ENCODE peak calls at places on chromosomes 11 and 22, in seven cellular contexts. S is GM23338, P is astrocyte of the cerebellum, T is MM.1S, A is AG10803, K is fibroblast of pulmonary artery, D is DND-41. V is an unnamed sample.

GRCh38 chr22:30829901-30830550 is 135.4 kb downstream of the OSBP2 start:
- DNase-seq in S (no peak), P (peak), T (no peak), A (peak), K (peak), D (no peak), V (peak)

GRCh38 chr11:116187026-116187425 is 585.8 kb downstream of the BUD13 start:
- DNase-seq in S (no peak), P (no peak), T (no peak), A (no peak), K (no peak), D (no peak), V (no peak)

GRCh38 chr11:60872952-60873524 is 5.7 kb downstream of the ZP1 start:
- DNase-seq in S (peak), P (peak), T (no peak), A (peak), K (peak), D (peak), V (peak)

GRCh38 chr11:4531666-4532065 is 13.3 kb upstream of the OR52M1 start:
- DNase-seq in S (peak), P (no peak), T (no peak), A (no peak), K (no peak), D (no peak), V (no peak)

GRCh38 chr22:38435010-38435409 is 20.0 kb downstream of the KCNJ4 start:
- DNase-seq in S (peak), P (no peak), T (no peak), A (no peak), K (no peak), D (no peak), V (no peak)

GRCh38 chr11:17352925-17353227 is 1.3 kb downstream of the NCR3LG1 start:
- DNase-seq in S (peak), P (no peak), T (peak), A (peak), K (peak), D (peak), V (no peak)

GRCh38 chr11:2343502-2343901 is 33.6 kb upstream of the CD81 start:
- DNase-seq in S (no peak), P (no peak), T (no peak), A (no peak), K (no peak), D (no peak), V (no peak)

GRCh38 chr22:44807915-44808690 is 55.7 kb downstream of the ARHGAP8 start:
- DNase-seq in S (peak), P (no peak), T (no peak), A (no peak), K (no peak), D (peak), V (no peak)

GRCh38 chr11:15327786-15328231 is 213.1 kb downstream of the INSC start:
- DNase-seq in S (peak), P (peak), T (peak), A (peak), K (peak), D (peak), V (no peak)

GRCh38 chr11:2521681-2522630 is 77.1 kb downstream of the KCNQ1 start:
- DNase-seq in S (no peak), P (no peak), T (no peak), A (no peak), K (no peak), D (peak), V (no peak)

GRCh38 chr11:14411818-14412217 is 52.8 kb upstream of the RRAS2 start:
- DNase-seq in S (no peak), P (peak), T (no peak), A (peak), K (peak), D (peak), V (peak)

GRCh38 chr11:121105851-121106250 is 4.8 kb downstream of the TECTA start:
- DNase-seq in S (no peak), P (no peak), T (no peak), A (no peak), K (no peak), D (no peak), V (no peak)

GRCh38 chr11:85095239-85095638 is 531.9 kb downstream of the DLG2 start:
- DNase-seq in S (no peak), P (no peak), T (no peak), A (no peak), K (no peak), D (no peak), V (no peak)

GRCh38 chr11:71252782-71253730 is 679 bp upstream of the SHANK2 start:
- DNase-seq in S (peak), P (peak), T (no peak), A (peak), K (peak), D (no peak), V (no peak)

GRCh38 chr11:697028-697491 is 1.4 kb downstream of the TMEM80 start:
- DNase-seq in S (no peak), P (peak), T (no peak), A (peak), K (peak), D (no peak), V (no peak)

GRCh38 chr11:13776134-13776815 is 107.8 kb downstream of the FAR1 start:
- DNase-seq in S (peak), P (no peak), T (peak), A (no peak), K (peak), D (no peak), V (no peak)

GRCh38 chr11:1883342-1884122 is 8.2 kb downstream of the PRR33 start:
- DNase-seq in S (no peak), P (no peak), T (no peak), A (no peak), K (no peak), D (no peak), V (no peak)

GRCh38 chr11:94330789-94331188 is 26.4 kb downstream of the IZUMO1R start:
- DNase-seq in S (no peak), P (no peak), T (no peak), A (no peak), K (no peak), D (no peak), V (no peak)

GRCh38 chr22:36998620-36999351 is 20.5 kb downstream of the TST start:
- DNase-seq in S (peak), P (no peak), T (no peak), A (no peak), K (no peak), D (no peak), V (no peak)

GRCh38 chr11:93131709-93132108 is 66.1 kb downstream of the SLC36A4 start:
- DNase-seq in S (peak), P (no peak), T (no peak), A (no peak), K (no peak), D (no peak), V (no peak)

GRCh38 chr22:31870890-31871289 is 73.4 kb upstream of the YWHAH start:
- DNase-seq in S (no peak), P (no peak), T (no peak), A (peak), K (peak), D (no peak), V (no peak)

GRCh38 chr11:57515332-57516060 is at the start of gene SLC43A1:
- DNase-seq in S (peak), P (no peak), T (peak), A (peak), K (peak), D (peak), V (no peak)

GRCh38 chr22:27150530-27150909 is 493.1 kb downstream of the MIAT start:
- DNase-seq in S (no peak), P (no peak), T (no peak), A (peak), K (no peak), D (no peak), V (no peak)

GRCh38 chr11:35029979-35030378 is 109.0 kb upstream of the CD44 start:
- DNase-seq in S (peak), P (no peak), T (no peak), A (peak), K (peak), D (no peak), V (peak)

GRCh38 chr11:64675417-64676252 is 47.4 kb downstream of the NRXN2 start:
- DNase-seq in S (no peak), P (no peak), T (no peak), A (peak), K (peak), D (no peak), V (no peak)

GRCh38 chr22:26994801-26995200 is 337.4 kb downstream of the MIAT start:
- DNase-seq in S (no peak), P (no peak), T (no peak), A (no peak), K (no peak), D (no peak), V (no peak)

GRCh38 chr11:105297463-105297862 is 157.9 kb upstream of the CARD18 start:
- DNase-seq in S (no peak), P (no peak), T (no peak), A (peak), K (peak), D (no peak), V (peak)

GRCh38 chr11:71144010-71144409 is 108.4 kb downstream of the SHANK2 start:
- DNase-seq in S (no peak), P (no peak), T (no peak), A (no peak), K (no peak), D (no peak), V (no peak)

GRCh38 chr22:24359452-24360120 is 67.8 kb upstream of the ADORA2A start:
- DNase-seq in S (no peak), P (no peak), T (no peak), A (no peak), K (peak), D (no peak), V (no peak)

GRCh38 chr11:105282658-105283057 is 143.1 kb upstream of the CARD18 start:
- DNase-seq in S (no peak), P (no peak), T (no peak), A (no peak), K (no peak), D (no peak), V (no peak)

GRCh38 chr11:69948256-69949141 is 129.3 kb upstream of the FGF3 start:
- DNase-seq in S (peak), P (no peak), T (no peak), A (no peak), K (no peak), D (no peak), V (no peak)
- H3K4me3 ChIP-seq in S (no peak), P (no peak), T (no peak), A (no peak), K (no peak), D (no peak), V (no peak)

GRCh38 chr11:86686531-86686930 is 14.1 kb upstream of the ME3 start:
- DNase-seq in S (no peak), P (no peak), T (no peak), A (no peak), K (no peak), D (no peak), V (no peak)
- H3K4me3 ChIP-seq in S (no peak), P (no peak), T (no peak), A (no peak), K (no peak), D (no peak), V (no peak)

DNA sequence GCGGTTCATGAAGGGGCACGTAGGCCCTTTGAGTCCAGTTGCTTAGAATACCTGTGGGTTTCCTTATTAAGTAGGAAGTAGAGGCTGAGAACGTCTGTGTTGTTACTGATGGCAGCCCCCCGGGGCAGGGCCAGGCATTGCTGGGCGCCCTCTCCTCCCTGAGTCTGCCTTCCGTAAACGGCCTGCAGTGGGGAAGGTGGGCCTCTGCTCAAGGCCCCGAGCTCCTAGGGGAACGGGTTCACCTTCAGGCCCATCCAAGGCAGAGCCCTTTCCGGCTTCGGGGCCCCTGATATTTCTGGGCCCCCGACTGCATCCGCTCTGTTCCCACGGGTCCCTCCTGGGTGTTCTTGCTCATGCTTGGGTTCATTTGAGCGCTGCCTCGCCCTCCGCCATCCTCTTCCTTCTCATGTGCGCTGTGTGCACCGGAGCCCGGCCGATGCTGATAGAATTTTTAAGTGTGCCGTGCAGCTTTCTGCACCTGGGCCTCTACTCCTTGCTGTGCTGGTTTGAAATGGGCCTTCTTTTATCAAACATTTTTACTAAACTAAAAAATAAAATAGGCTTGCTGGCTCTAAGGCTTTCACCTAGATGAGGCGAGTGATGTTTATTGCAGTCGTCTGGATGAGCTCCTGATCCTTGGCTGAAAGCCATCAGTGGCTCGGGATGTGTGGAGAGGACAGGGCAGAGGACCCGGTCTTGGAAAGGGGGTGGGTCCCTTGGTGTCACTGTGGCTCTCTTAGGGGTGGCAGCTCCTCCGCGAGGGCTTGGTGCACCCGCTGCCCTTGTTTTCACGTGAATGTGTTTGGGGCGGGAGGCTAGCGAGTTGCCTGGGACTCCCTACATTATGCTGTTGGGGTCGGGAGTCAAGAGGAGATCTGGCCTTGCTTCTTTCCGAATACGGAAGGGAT is 12.3 kb downstream of the TBC1D22A start:
- DNase-seq in S (no peak), P (no peak), T (no peak), A (no peak), K (no peak), D (no peak), V (no peak)
- H3K4me3 ChIP-seq in S (no peak), P (no peak), T (no peak), A (no peak), K (no peak), D (no peak), V (no peak)

DNA sequence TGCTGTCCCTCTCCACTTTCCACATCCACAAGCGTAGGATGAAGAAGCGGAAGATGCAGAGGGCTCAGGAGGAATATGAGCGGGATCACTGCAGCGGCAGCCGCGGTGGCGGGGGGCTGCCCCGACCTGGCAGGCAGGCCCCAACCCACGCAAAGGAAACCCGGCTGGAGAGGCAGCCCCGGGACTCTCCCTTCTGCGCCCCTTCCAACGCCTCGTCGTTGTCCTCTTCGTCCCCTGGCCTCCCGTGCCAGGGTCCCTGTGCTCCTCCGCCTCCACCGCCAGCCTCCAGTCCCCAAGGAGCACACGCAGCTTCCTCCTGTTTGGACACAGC is 1.8 kb downstream of the C11orf87 start:
- DNase-seq in S (peak), P (no peak), T (no peak), A (no peak), K (no peak), D (no peak), V (no peak)
- H3K4me3 ChIP-seq in S (peak), P (peak), T (no peak), A (peak), K (no peak), D (no peak), V (no peak)

DNA sequence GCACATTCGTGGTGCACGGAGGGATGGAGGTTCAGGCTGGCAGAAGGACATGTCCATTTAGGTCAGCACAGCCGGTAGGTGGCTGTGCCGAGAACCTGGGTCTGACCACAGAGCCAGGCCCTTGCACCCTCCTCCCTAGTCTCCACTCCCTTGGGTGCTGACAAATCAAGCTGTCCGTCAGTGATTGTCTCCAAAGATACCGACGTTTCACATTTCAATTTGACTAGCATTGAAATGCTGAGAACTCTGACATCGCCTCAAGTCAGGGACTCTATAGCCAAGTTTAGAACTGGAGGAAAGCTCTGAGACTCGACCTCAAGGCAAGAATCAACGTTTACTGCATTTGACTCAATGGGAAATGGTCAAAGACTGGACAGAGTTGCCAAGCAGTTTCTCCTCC is 1321.1 kb downstream of the TBC1D22A start:
- DNase-seq in S (no peak), P (no peak), T (no peak), A (no peak), K (no peak), D (no peak), V (no peak)
- H3K4me3 ChIP-seq in S (no peak), P (no peak), T (no peak), A (no peak), K (no peak), D (no peak), V (no peak)

DNA sequence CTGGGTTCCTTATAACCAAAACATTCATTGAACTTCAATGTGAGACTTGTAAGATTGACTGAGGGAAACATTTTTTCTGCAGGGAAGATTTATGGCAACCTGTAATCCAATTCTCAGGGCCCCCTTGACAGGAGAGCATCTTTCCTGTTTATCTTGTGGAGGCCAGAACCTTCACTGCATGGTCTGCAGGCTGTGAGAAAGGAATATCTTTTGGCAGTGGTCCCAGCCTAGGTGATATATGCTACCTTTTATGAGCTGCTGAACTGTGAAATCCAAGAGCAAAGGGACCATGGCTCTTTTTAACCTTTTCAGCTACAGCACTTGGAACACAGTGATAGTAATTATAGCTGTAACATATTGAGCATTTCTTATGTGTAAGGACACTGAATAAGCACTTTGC is 590.2 kb upstream of the B3GAT1 start:
- DNase-seq in S (no peak), P (no peak), T (no peak), A (no peak), K (no peak), D (no peak), V (no peak)
- H3K4me3 ChIP-seq in S (no peak), P (no peak), T (no peak), A (no peak), K (no peak), D (no peak), V (no peak)

GRCh38 chr11:75241906-75242644 is 1.5 kb downstream of the TPBGL start:
- DNase-seq in S (peak), P (no peak), T (no peak), A (no peak), K (no peak), D (no peak), V (no peak)
- H3K4me3 ChIP-seq in S (peak), P (peak), T (peak), A (peak), K (peak), D (no peak), V (peak)

GRCh38 chr11:66112041-66112491 is 42.0 kb downstream of the PACS1 start:
- DNase-seq in S (peak), P (no peak), T (no peak), A (no peak), K (no peak), D (no peak), V (no peak)
- H3K4me3 ChIP-seq in S (no peak), P (no peak), T (no peak), A (peak), K (no peak), D (no peak), V (no peak)

GRCh38 chr22:39959640-39960447 is at the start of gene TMA7B:
- DNase-seq in S (peak), P (no peak), T (no peak), A (peak), K (peak), D (no peak), V (peak)

GRCh38 chr22:39962071-39962470 is 1.9 kb downstream of the TMA7B start:
- DNase-seq in S (no peak), P (no peak), T (no peak), A (no peak), K (no peak), D (no peak), V (no peak)

GRCh38 chr22:39958009-39958711 is 2.0 kb upstream of the TMA7B start:
- DNase-seq in S (no peak), P (no peak), T (no peak), A (no peak), K (no peak), D (no peak), V (no peak)

GRCh38 chr22:39958916-39959639 is 1.1 kb upstream of the TMA7B start:
- DNase-seq in S (no peak), P (no peak), T (no peak), A (no peak), K (no peak), D (no peak), V (no peak)

GRCh38 chr22:39960791-39961746 is 872 bp downstream of the TMA7B start:
- DNase-seq in S (no peak), P (peak), T (peak), A (peak), K (peak), D (no peak), V (peak)
- H3K4me3 ChIP-seq in S (no peak), P (no peak), T (no peak), A (no peak), K (peak), D (no peak), V (no peak)

DNA sequence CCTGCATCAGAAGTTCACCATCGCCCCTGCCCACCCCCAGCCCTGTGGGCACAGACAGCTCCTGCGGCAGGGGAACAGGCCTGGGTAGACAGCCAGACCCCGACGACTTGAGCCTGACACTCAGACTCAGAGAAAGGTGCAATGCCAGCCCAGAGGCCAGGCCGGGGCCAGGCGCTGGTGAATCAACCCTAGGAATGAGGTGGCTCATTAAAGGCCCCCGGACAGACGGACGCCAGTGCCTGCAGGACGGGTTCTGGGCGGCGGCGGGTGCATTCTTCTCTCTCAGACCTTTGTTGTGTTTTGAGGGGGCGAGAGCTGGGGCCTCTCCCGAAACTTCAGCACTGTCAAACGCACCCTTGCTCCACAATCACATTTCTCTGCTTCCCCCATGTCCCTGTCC is 5.6 kb downstream of the OVOL1 start:
- DNase-seq in S (no peak), P (no peak), T (no peak), A (no peak), K (no peak), D (no peak), V (no peak)
- H3K4me3 ChIP-seq in S (no peak), P (no peak), T (no peak), A (no peak), K (no peak), D (no peak), V (no peak)

V was measured in HFF-Myc.